ENCODE peak calls at places on chromosomes 6 and 20, in six cellular contexts. Z, T, A, Q, H and C are unnamed samples.

GRCh38 chr6:37717836-37718251 is 20.2 kb upstream of the MDGA1 start:
- DNase-seq in Q (no peak), A (no peak), H (no peak), Z (no peak), T (no peak), C (no peak)

GRCh38 chr6:116508527-116508926 is 2.9 kb upstream of the CALHM5 start:
- DNase-seq in A (no peak), Z (no peak), Q (no peak), T (no peak), H (no peak), C (no peak)

GRCh38 chr20:8854566-8854965 is 214.3 kb upstream of the PLCB4 start:
- DNase-seq in H (no peak), T (no peak), Z (peak), Q (peak), A (no peak), C (no peak)

GRCh38 chr6:106163966-106164877 is 78.1 kb downstream of the PRDM1 start:
- DNase-seq in A (peak), Z (peak), T (no peak), Q (peak), H (no peak), C (peak)

GRCh38 chr6:53929340-53930120 is 134.7 kb downstream of the LRRC1 start:
- DNase-seq in H (no peak), Q (no peak), T (no peak), Z (no peak), A (no peak), C (no peak)

GRCh38 chr20:62818592-62819493 is 2.0 kb downstream of the COL9A3 start:
- DNase-seq in T (no peak), H (peak), Z (peak), Q (peak), A (no peak), C (no peak)

GRCh38 chr6:31474871-31475286 is 23.1 kb upstream of the MICB start:
- DNase-seq in Z (no peak), Q (no peak), A (peak), T (peak), H (no peak), C (peak)

GRCh38 chr20:12570371-12570770 is 438.4 kb upstream of the SPTLC3 start:
- DNase-seq in Z (no peak), A (no peak), T (no peak), H (no peak), Q (peak), C (no peak)

GRCh38 chr6:32974541-32975308 is 6.3 kb downstream of the BRD2 start:
- DNase-seq in T (no peak), Z (no peak), H (no peak), Q (no peak), A (no peak), C (no peak)

GRCh38 chr6:155177369-155177961 is 86.3 kb upstream of the CLDN20 start:
- DNase-seq in Q (peak), Z (peak), A (peak), H (peak), T (peak), C (peak)

GRCh38 chr6:17200395-17200794 is 80.8 kb upstream of the RBM24 start:
- DNase-seq in T (no peak), H (no peak), Q (no peak), Z (no peak), A (no peak), C (peak)

GRCh38 chr6:12875061-12875460 is 158.5 kb downstream of the PHACTR1 start:
- DNase-seq in H (no peak), Q (no peak), T (no peak), Z (no peak), A (no peak), C (no peak)

GRCh38 chr20:20089018-20089417 is 36.7 kb downstream of the CFAP61 start:
- DNase-seq in A (no peak), T (no peak), H (no peak), Q (no peak), Z (no peak), C (no peak)
- TF ChIP-seq POLR2A in A (no peak), T (no peak), H (no peak), Q (no peak), Z (no peak), C (no peak)

GRCh38 chr20:50309280-50309763 is 118.7 kb downstream of the CEBPB start:
- DNase-seq in Q (no peak), T (no peak), Z (peak), A (no peak), H (no peak), C (no peak)

GRCh38 chr20:50309764-50310672 is 119.4 kb downstream of the CEBPB start:
- DNase-seq in Q (no peak), T (no peak), H (no peak), Z (no peak), A (no peak), C (no peak)

GRCh38 chr20:50306478-50307423 is 116.1 kb downstream of the CEBPB start:
- DNase-seq in Q (no peak), Z (no peak), A (no peak), H (no peak), T (no peak), C (no peak)

GRCh38 chr20:50308166-50308512 is 117.5 kb downstream of the CEBPB start:
- DNase-seq in Z (no peak), T (no peak), H (no peak), A (no peak), Q (no peak), C (peak)

DNA sequence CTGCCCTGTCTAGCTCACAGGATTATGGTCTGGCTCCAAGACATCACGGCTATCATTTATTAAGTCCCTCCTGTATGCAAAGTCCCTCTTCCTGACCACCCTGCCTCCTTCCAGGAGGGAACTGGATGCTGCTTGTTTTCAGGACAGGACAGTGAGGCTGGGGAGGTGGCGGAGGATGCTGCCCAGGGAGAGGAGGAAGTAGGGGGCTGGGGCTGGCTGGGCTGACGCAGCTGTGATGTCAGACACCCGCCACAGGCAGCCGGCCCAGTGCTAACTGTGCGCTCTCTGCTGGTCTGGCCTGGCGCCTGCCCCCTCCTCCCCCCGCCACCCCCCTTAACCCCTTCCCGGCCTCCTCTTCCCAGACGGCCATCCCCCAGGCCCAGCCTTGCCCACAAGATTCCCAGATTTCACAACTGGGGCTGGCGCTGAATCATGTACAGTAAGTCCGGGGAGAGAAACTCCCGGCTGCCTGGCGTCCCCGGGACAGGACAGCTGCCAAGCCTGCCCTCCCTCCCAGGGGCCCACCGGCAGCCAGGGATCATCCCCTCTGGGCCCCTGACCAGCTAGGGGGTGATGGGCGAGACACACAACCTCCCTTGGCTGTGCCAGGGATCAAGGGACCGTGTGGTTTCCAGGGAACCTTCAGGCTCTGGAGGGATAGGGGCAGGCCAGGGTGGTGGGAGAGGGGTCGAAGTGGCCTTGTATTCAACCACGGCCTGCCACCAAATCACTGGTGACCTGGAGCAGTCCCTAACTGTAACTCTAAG is 118.1 kb downstream of the CEBPB start:
- DNase-seq in H (peak), Z (peak), A (peak), Q (peak), T (peak), C (peak)
- TF ChIP-seq POLR2A in H (no peak), Z (peak), A (no peak), Q (peak), T (no peak), C (no peak)

DNA sequence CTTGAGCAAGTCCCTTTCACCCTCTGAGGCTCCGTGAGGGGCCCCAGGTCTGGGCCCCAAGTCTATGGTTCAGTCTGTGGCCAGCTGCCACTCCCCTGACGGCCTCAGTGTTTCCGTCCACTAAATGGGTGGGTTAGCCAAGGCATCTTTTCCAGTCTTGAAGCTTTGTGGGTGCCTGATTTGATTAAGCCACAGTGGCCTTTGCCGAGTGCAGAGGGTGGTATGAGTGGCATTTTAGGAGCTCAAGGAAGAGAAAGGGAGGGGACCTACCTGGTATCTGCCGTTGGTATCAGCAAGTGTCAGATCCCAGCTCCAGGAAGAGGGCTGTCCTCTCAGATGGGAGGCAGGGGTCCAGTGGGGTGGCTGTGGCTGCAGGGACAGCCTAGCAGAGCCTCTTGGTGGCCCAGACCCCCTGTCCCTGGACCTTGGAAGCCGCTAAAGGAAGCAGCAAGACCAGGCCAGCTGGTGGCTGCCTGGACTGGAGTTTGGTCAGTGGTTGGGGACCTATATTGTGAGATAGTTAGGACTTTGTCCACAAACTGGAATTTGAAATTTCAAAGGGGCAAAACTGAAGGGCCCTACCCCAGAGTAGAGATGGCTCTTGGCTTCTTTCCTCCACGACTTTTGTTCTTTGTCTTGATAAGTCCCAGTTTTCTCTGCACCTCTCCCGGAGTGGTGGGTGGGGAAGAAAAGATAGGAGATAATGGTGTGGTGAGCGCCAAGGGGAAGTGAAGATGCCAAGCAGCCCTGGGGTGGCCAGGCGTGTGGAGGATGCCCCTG is 39.9 kb downstream of the HNF4A start:
- DNase-seq in H (no peak), A (peak), Q (no peak), Z (no peak), T (no peak), C (peak)
- TF ChIP-seq POLR2A in H (no peak), A (peak), Q (no peak), Z (no peak), T (no peak), C (no peak)

GRCh38 chr20:33490023-33490933 is at the start of gene CBFA2T2:
- DNase-seq in A (peak), Q (no peak), T (peak), Z (peak), H (no peak), C (no peak)

GRCh38 chr20:33490934-33491656 is 1.2 kb downstream of the CBFA2T2 start:
- DNase-seq in T (no peak), Z (no peak), Q (no peak), A (no peak), H (no peak), C (peak)

GRCh38 chr20:33493076-33493766 is 3.3 kb downstream of the CBFA2T2 start:
- DNase-seq in Z (no peak), Q (no peak), A (peak), H (no peak), T (no peak), C (no peak)

GRCh38 chr20:33488201-33488600 is 1.7 kb upstream of the CBFA2T2 start:
- DNase-seq in Q (no peak), Z (no peak), A (peak), T (no peak), H (no peak), C (no peak)

GRCh38 chr20:33489495-33490022 is 337 bp upstream of the CBFA2T2 start:
- DNase-seq in H (peak), T (peak), Z (peak), Q (peak), A (peak), C (peak)
- TF ChIP-seq POLR2A in H (peak), T (peak), Z (peak), Q (peak), A (peak), C (peak)

GRCh38 chr6:7136859-7137334 is 29.1 kb downstream of the RREB1 start:
- DNase-seq in A (peak), Z (no peak), Q (no peak), T (no peak), H (no peak), C (no peak)
- TF ChIP-seq POLR2A in A (no peak), Z (no peak), Q (no peak), T (no peak), H (no peak), C (no peak)